ENCODE peak calls at places on chromosomes 5 and 9, in seven cellular contexts. Z is heart left ventricle, X is IMR-90, S is lower leg skin, E is H1, T is Peyer's patch, C is uterus. Y is an unnamed sample.

GRCh38 chr5:115321309-115321708 is 24.9 kb upstream of the CCDC112 start:
- DNase-seq in Z (no peak), X (peak), S (no peak), E (no peak), T (no peak), C (no peak), Y (no peak)

GRCh38 chr9:133273098-133273497 is 1.9 kb downstream of the ABO start:
- DNase-seq in Z (no peak), X (no peak), S (peak), E (no peak), T (no peak), C (no peak), Y (no peak)

GRCh38 chr9:132124800-132125199 is 37.1 kb upstream of the NTNG2 start:
- DNase-seq in Z (no peak), X (no peak), S (no peak), E (no peak), T (no peak), C (no peak), Y (no peak)

GRCh38 chr5:21398511-21398910 is 1410.5 kb upstream of the CDH18 start:
- DNase-seq in Z (no peak), X (no peak), S (no peak), E (no peak), T (no peak), C (no peak), Y (no peak)

GRCh38 chr5:55438931-55439477 is 95.8 kb downstream of the PLPP1 start:
- DNase-seq in Z (no peak), X (peak), S (no peak), E (no peak), T (no peak), C (peak), Y (no peak)

GRCh38 chr5:1642221-1642620 is 118.5 kb upstream of the LPCAT1 start:
- DNase-seq in Z (peak), X (no peak), S (no peak), E (no peak), T (peak), C (no peak), Y (no peak)

GRCh38 chr5:141914797-141915196 is 8.9 kb upstream of the DELE1 start:
- DNase-seq in Z (no peak), X (no peak), S (peak), E (no peak), T (no peak), C (no peak), Y (no peak)

GRCh38 chr5:76813982-76814562 is 4.8 kb upstream of the F2RL1 start:
- DNase-seq in Z (no peak), X (peak), S (no peak), E (no peak), T (no peak), C (no peak), Y (peak)

GRCh38 chr5:137761020-137761516 is 6.9 kb upstream of the HNRNPA0 start:
- DNase-seq in Z (no peak), X (no peak), S (no peak), E (no peak), T (no peak), C (no peak), Y (no peak)

GRCh38 chr5:52728201-52728600 is 59.5 kb upstream of the ITGA1 start:
- DNase-seq in Z (no peak), X (no peak), S (no peak), E (no peak), T (no peak), C (no peak), Y (no peak)

GRCh38 chr9:70257991-70258691 is 637 bp upstream of the SMC5 start:
- DNase-seq in Z (no peak), X (peak), S (no peak), E (no peak), T (peak), C (no peak), Y (peak)

GRCh38 chr5:100827481-100827889 is 75.6 kb downstream of the ST8SIA4 start:
- DNase-seq in Z (no peak), X (no peak), S (peak), E (no peak), T (no peak), C (no peak), Y (no peak)

GRCh38 chr9:113343732-113344231 is 3.7 kb upstream of the WDR31 start:
- DNase-seq in Z (peak), X (no peak), S (peak), E (no peak), T (no peak), C (peak), Y (no peak)

GRCh38 chr5:24272735-24273134 is 372.0 kb downstream of the CDH10 start:
- DNase-seq in Z (no peak), X (no peak), S (no peak), E (no peak), T (no peak), C (no peak), Y (no peak)

GRCh38 chr5:55383254-55383653 is 75.5 kb downstream of the MTREX start:
- DNase-seq in Z (no peak), X (no peak), S (no peak), E (no peak), T (no peak), C (no peak), Y (no peak)

GRCh38 chr9:85001925-85002324 is 332.4 kb downstream of the NTRK2 start:
- DNase-seq in Z (no peak), X (no peak), S (no peak), E (no peak), T (no peak), C (no peak), Y (no peak)

GRCh38 chr9:37787059-37787458 is 2.2 kb upstream of the EXOSC3 start:
- DNase-seq in Z (no peak), X (no peak), S (no peak), E (peak), T (no peak), C (no peak), Y (no peak)

GRCh38 chr5:93915142-93915553 is 173.7 kb upstream of the POU5F2 start:
- DNase-seq in Z (no peak), X (peak), S (no peak), E (no peak), T (no peak), C (no peak), Y (no peak)

GRCh38 chr5:15420201-15420600 is 79.8 kb upstream of the FBXL7 start:
- DNase-seq in Z (peak), X (no peak), S (no peak), E (no peak), T (no peak), C (peak), Y (no peak)

GRCh38 chr5:65262094-65262493 is 219.6 kb downstream of the ADAMTS6 start:
- DNase-seq in Z (no peak), X (no peak), S (no peak), E (no peak), T (no peak), C (peak), Y (peak)

GRCh38 chr5:178774866-178775539 is 44.5 kb upstream of the ZNF354A start:
- DNase-seq in Z (no peak), X (no peak), S (no peak), E (no peak), T (no peak), C (no peak), Y (no peak)

GRCh38 chr9:124660341-124660801 is 110.7 kb downstream of the NR6A1 start:
- DNase-seq in Z (no peak), X (peak), S (no peak), E (no peak), T (no peak), C (no peak), Y (no peak)

GRCh38 chr9:124661184-124661755 is 109.8 kb downstream of the NR6A1 start:
- DNase-seq in Z (no peak), X (peak), S (no peak), E (no peak), T (no peak), C (no peak), Y (no peak)

GRCh38 chr9:124657526-124657925 is 113.6 kb downstream of the NR6A1 start:
- DNase-seq in Z (no peak), X (no peak), S (no peak), E (no peak), T (no peak), C (no peak), Y (no peak)

GRCh38 chr9:124659099-124659659 is 111.9 kb downstream of the NR6A1 start:
- DNase-seq in Z (peak), X (peak), S (peak), E (no peak), T (peak), C (peak), Y (peak)

GRCh38 chr9:124658165-124659017 is 112.7 kb downstream of the NR6A1 start:
- DNase-seq in Z (peak), X (peak), S (peak), E (no peak), T (no peak), C (peak), Y (peak)
- TF ChIP-seq POLR2A in Z (peak), X (peak), S (no peak), E (no peak), T (no peak), C (no peak), Y (peak)

GRCh38 chr5:11902304-11902703 is 1.9 kb downstream of the CTNND2 start:
- DNase-seq in Z (no peak), X (no peak), S (no peak), E (no peak), T (no peak), C (no peak), Y (no peak)

GRCh38 chr5:11904270-11904906 is at the start of gene CTNND2:
- DNase-seq in Z (peak), X (no peak), S (no peak), E (peak), T (no peak), C (no peak), Y (no peak)

GRCh38 chr5:11903121-11903613 is 1.1 kb downstream of the CTNND2 start:
- DNase-seq in Z (peak), X (no peak), S (no peak), E (no peak), T (no peak), C (no peak), Y (no peak)

GRCh38 chr5:11905209-11905608 is 963 bp upstream of the CTNND2 start:
- DNase-seq in Z (no peak), X (no peak), S (no peak), E (no peak), T (no peak), C (no peak), Y (no peak)

GRCh38 chr5:11903614-11904269 is 504 bp downstream of the CTNND2 start:
- DNase-seq in Z (peak), X (no peak), S (no peak), E (peak), T (no peak), C (no peak), Y (no peak)
- TF ChIP-seq POLR2A in Z (no peak), X (no peak), S (no peak), E (no peak), T (no peak), C (no peak), Y (no peak)

GRCh38 chr5:149731332-149731616 is 1.2 kb downstream of the PPARGC1B start:
- DNase-seq in Z (no peak), X (no peak), S (no peak), E (peak), T (no peak), C (no peak), Y (no peak)

GRCh38 chr5:149730620-149731331 is 666 bp downstream of the PPARGC1B start:
- DNase-seq in Z (peak), X (no peak), S (peak), E (peak), T (peak), C (peak), Y (peak)

GRCh38 chr5:149729150-149729549 is 960 bp upstream of the PPARGC1B start:
- DNase-seq in Z (no peak), X (no peak), S (no peak), E (no peak), T (no peak), C (no peak), Y (no peak)

GRCh38 chr5:149727336-149728035 is 2.6 kb upstream of the PPARGC1B start:
- DNase-seq in Z (no peak), X (no peak), S (no peak), E (no peak), T (no peak), C (no peak), Y (no peak)

GRCh38 chr5:149728303-149728702 is 1.8 kb upstream of the PPARGC1B start:
- DNase-seq in Z (no peak), X (no peak), S (no peak), E (no peak), T (no peak), C (no peak), Y (no peak)
- TF ChIP-seq POLR2A in Z (no peak), X (no peak), S (no peak), E (no peak), T (no peak), C (no peak), Y (no peak)

GRCh38 chr5:133025804-133026663 is at the start of gene ZCCHC10:
- DNase-seq in Z (peak), X (peak), S (peak), E (peak), T (peak), C (peak), Y (peak)
- TF ChIP-seq POLR2A in Z (peak), X (peak), S (no peak), E (peak), T (peak), C (peak), Y (peak)

GRCh38 chr5:179805070-179805528 is 1.6 kb downstream of the MGAT4B start:
- DNase-seq in Z (no peak), X (no peak), S (peak), E (no peak), T (peak), C (no peak), Y (no peak)
- TF ChIP-seq POLR2A in Z (no peak), X (no peak), S (no peak), E (no peak), T (peak), C (no peak), Y (peak)

GRCh38 chr9:69179037-69179436 is 5.0 kb downstream of the TJP2 start:
- DNase-seq in Z (no peak), X (no peak), S (no peak), E (no peak), T (no peak), C (no peak), Y (no peak)
- TF ChIP-seq POLR2A in Z (no peak), X (no peak), S (no peak), E (no peak), T (no peak), C (no peak), Y (no peak)